ENCODE peak calls at places on chromosomes 13 and 19, in seven cellular contexts. E, B, O, W, L, J and X are unnamed samples.

GRCh38 chr13:75771818-75772217 is 135.7 kb downstream of the LMO7 start:
- DNase-seq in E (peak), B (no peak), O (no peak), W (no peak), L (peak), J (no peak), X (no peak)

GRCh38 chr13:44116562-44117315 is 237.0 kb downstream of the LACC1 start:
- DNase-seq in E (no peak), B (no peak), O (no peak), W (no peak), L (no peak), J (no peak), X (peak)

GRCh38 chr19:9381367-9381785 is 18.6 kb downstream of the ZNF177 start:
- DNase-seq in E (no peak), B (no peak), O (no peak), W (no peak), L (no peak), J (no peak), X (no peak)

GRCh38 chr19:29302002-29302928 is 89.3 kb upstream of the UQCRFS1 start:
- DNase-seq in E (no peak), B (peak), O (no peak), W (no peak), L (no peak), J (no peak), X (no peak)

GRCh38 chr19:30253581-30253996 is 118.6 kb upstream of the ZNF536 start:
- DNase-seq in E (peak), B (no peak), O (no peak), W (no peak), L (no peak), J (no peak), X (no peak)

GRCh38 chr13:46736568-46736967 is 60.4 kb downstream of the ESD start:
- DNase-seq in E (no peak), B (no peak), O (no peak), W (no peak), L (no peak), J (no peak), X (no peak)

GRCh38 chr13:113357529-113357928 is 6.4 kb downstream of the GRTP1 start:
- DNase-seq in E (no peak), B (no peak), O (no peak), W (no peak), L (peak), J (no peak), X (no peak)

GRCh38 chr13:30464496-30465351 is 1.0 kb downstream of the HMGB1 start:
- DNase-seq in E (peak), B (peak), O (peak), W (no peak), L (peak), J (peak), X (peak)

GRCh38 chr13:26051231-26052135 is at the start of gene SHISA2:
- DNase-seq in E (peak), B (no peak), O (no peak), W (peak), L (no peak), J (no peak), X (no peak)

GRCh38 chr19:38726761-38727301 is 17.4 kb downstream of the CAPN12 start:
- DNase-seq in E (no peak), B (no peak), O (no peak), W (no peak), L (no peak), J (no peak), X (peak)

GRCh38 chr13:36907266-36907665 is 12.8 kb downstream of the SMAD9 start:
- DNase-seq in E (no peak), B (no peak), O (no peak), W (no peak), L (no peak), J (no peak), X (no peak)

GRCh38 chr13:50227356-50227755 is 212.1 kb downstream of the KCNRG start:
- DNase-seq in E (no peak), B (no peak), O (no peak), W (no peak), L (no peak), J (no peak), X (no peak)

GRCh38 chr19:12564016-12564664 is 12.9 kb upstream of the ZNF564 start:
- DNase-seq in E (peak), B (peak), O (peak), W (peak), L (peak), J (peak), X (peak)
- TF ChIP-seq CTCF in E (peak), B (peak), O (peak), W (peak), L (peak), J (peak), X (peak)

GRCh38 chr19:18233224-18233825 is 7.1 kb upstream of the PDE4C start:
- DNase-seq in E (peak), B (no peak), O (no peak), W (no peak), L (no peak), J (no peak), X (no peak)

GRCh38 chr19:18231775-18232174 is 5.5 kb upstream of the PDE4C start:
- DNase-seq in E (no peak), B (no peak), O (no peak), W (no peak), L (no peak), J (no peak), X (no peak)

GRCh38 chr19:18230941-18231734 is 4.9 kb upstream of the PDE4C start:
- DNase-seq in E (no peak), B (no peak), O (no peak), W (no peak), L (no peak), J (no peak), X (no peak)

GRCh38 chr19:18234194-18234593 is 8.0 kb upstream of the PDE4C start:
- DNase-seq in E (no peak), B (no peak), O (no peak), W (no peak), L (no peak), J (no peak), X (no peak)

DNA sequence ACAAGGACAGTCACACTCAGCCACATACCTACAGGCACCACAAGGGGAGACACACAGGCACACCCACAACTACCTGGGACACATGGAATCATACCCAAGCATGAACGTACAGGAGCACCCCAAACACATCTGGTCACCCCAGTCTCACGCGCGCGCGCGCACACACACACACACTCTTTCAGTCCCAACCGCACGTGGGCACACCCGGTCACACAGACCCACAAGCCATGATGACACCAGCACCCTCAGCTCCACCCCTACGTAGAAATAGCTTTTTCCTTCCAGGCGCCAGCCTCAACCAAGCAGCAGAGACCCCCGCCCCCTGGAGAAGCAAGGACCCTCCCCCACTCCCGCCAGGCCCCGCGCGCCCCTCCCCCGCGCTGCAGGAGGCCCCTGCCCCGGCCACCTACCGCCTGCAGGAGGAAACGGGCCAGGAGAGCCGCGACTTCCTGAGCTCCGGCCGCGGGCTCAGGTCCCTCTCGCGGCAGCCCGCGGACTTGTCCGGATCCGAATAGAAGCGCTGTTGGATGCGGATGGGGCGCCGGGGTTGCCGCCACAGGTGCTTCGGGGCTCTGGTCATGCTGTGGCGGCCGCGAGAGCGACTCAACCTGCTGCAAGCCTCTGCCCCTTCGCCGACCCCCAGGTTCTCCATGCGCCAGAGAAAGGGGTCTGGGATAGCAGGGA is 6.4 kb upstream of the PDE4C start:
- DNase-seq in E (peak), B (no peak), O (no peak), W (no peak), L (no peak), J (no peak), X (no peak)
- TF ChIP-seq CTCF in E (no peak), B (no peak), O (no peak), W (peak), L (no peak), J (no peak), X (no peak)

DNA sequence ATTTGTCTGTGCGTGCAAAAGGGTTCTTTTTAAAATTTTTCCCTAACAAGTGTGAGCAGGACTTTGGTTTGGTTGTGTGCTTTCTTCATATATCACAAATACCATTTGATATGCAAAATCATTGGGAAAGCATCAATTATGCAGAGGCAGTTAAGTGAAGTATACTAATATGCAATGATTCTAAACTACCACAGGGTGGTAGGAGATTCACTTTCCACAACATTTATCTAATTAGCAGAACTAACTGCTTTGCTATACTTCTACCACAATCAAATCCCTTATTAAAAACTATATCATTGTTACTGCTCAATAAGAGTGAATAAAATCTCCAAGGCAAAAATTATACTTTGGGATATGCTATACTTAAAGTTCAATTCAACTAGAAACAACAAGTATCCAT is 2738.9 kb upstream of the PCDH20 start:
- DNase-seq in E (no peak), B (no peak), O (no peak), W (no peak), L (no peak), J (no peak), X (no peak)
- TF ChIP-seq CTCF in E (peak), B (no peak), O (no peak), W (no peak), L (peak), J (no peak), X (no peak)

GRCh38 chr19:45847661-45848060 is 15.3 kb downstream of the SYMPK start:
- DNase-seq in E (no peak), B (no peak), O (no peak), W (no peak), L (no peak), J (no peak), X (no peak)

GRCh38 chr19:45852941-45853340 is 10.0 kb downstream of the SYMPK start:
- DNase-seq in E (no peak), B (no peak), O (no peak), W (no peak), L (no peak), J (no peak), X (no peak)

GRCh38 chr19:45854167-45854778 is 8.7 kb downstream of the SYMPK start:
- DNase-seq in E (no peak), B (no peak), O (no peak), W (no peak), L (no peak), J (no peak), X (no peak)

GRCh38 chr19:45852145-45852750 is 10.7 kb downstream of the SYMPK start:
- DNase-seq in E (peak), B (no peak), O (no peak), W (no peak), L (no peak), J (no peak), X (no peak)

GRCh38 chr19:45848922-45849321 is 14.0 kb downstream of the SYMPK start:
- DNase-seq in E (no peak), B (no peak), O (no peak), W (no peak), L (no peak), J (no peak), X (no peak)
- TF ChIP-seq CTCF in E (peak), B (no peak), O (peak), W (peak), L (peak), J (no peak), X (no peak)

GRCh38 chr19:13847900-13848677 is 28.8 kb upstream of the NANOS3 start:
- DNase-seq in E (no peak), B (no peak), O (no peak), W (no peak), L (no peak), J (no peak), X (no peak)
- TF ChIP-seq CTCF in E (no peak), B (no peak), O (no peak), W (no peak), L (no peak), J (no peak), X (no peak)

GRCh38 chr19:34241513-34242337 is 12.6 kb upstream of the GARRE1 start:
- DNase-seq in E (no peak), B (no peak), O (peak), W (peak), L (no peak), J (no peak), X (no peak)
- TF ChIP-seq CTCF in E (no peak), B (no peak), O (peak), W (peak), L (peak), J (no peak), X (no peak)

GRCh38 chr19:18932216-18932841 is 8.7 kb downstream of the HOMER3 start:
- DNase-seq in E (peak), B (peak), O (peak), W (peak), L (no peak), J (peak), X (peak)
- TF ChIP-seq CTCF in E (no peak), B (no peak), O (no peak), W (no peak), L (no peak), J (no peak), X (no peak)

GRCh38 chr19:7522072-7522922 is at the start of gene MCOLN1:
- DNase-seq in E (peak), B (peak), O (peak), W (no peak), L (peak), J (peak), X (peak)
- TF ChIP-seq CTCF in E (no peak), B (no peak), O (no peak), W (no peak), L (no peak), J (peak), X (no peak)

DNA sequence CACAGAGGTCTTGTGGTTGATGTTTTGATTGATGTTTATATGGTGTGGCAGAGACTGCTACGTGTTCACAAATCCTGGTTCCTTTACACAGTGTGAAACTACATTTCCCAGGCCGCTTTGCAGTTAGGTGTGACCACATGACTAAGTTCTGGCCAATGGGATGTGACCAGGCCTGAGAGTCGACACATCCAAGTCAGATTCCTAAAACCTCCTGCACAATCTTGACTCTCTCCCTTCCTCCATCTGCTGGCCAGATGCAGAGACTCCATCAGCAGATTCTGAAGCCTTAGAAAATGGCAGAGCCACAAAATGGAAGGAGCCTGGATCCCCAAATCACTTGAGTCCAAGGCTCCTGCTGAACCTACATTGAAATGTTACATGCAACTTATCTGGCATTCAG is 12.6 kb downstream of the CD37 start:
- DNase-seq in E (peak), B (no peak), O (no peak), W (no peak), L (no peak), J (no peak), X (no peak)
- TF ChIP-seq CTCF in E (no peak), B (no peak), O (no peak), W (no peak), L (peak), J (no peak), X (no peak)

DNA sequence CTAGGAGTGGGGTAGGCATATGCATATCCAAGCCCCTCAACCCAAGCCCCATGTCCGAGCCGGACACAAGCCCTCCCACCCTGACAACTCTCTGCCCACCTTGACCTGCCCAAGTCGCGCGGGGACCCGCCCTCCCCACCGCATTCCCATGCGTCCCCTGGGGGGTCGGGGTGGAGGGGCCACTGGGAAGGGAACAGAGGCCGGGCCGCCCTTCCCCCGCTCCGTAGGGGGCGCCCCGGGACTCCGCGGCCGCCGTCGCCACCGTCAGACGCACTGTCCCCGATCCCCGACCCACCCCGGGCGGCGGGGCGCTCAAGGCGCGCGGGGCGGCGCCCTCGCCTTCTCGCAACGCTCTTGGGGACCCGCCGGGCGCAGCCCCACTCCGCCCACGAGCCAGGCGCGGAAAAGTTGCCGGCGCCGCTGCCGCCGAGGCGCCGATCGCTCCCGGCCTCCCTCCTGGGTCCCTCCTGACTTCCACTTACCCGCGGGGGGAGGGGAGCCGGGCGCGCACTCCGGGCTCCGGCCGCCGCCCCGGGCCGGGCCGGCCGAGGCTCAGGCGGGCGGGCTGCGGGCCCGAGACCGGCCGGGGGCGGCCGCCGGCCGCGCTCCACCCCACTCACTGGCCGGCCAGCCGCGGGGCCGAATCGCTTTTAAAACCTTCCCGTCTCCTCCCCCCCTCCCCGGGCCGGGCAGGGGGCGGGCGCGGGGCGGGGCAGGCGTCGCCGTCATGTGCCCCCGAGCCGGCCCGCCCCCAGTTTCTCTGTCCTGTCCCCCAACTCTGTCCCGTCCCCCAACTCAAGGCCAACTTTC is 34.4 kb upstream of the NANOS3 start:
- DNase-seq in E (peak), B (peak), O (peak), W (no peak), L (no peak), J (peak), X (peak)
- TF ChIP-seq CTCF in E (no peak), B (no peak), O (peak), W (no peak), L (no peak), J (peak), X (peak)